ENCODE peak calls at places on chromosome 21, in five cellular contexts. One of them, this sample, is unnamed.

GRCh38 chr21:32415451-32415850 is 2.9 kb downstream of the EVA1C start:
- DNase-seq in brain microvascular endothelial cell: no peak
- DNase-seq in endothelial cell: no peak
- DNase-seq in progenitor cell of endocrine pancreas: no peak
- DNase-seq in lung: no peak
- DNase-seq in this sample: no peak

GRCh38 chr21:28781602-28782274 is 210.9 kb downstream of the LTN1 start:
- DNase-seq in progenitor cell of endocrine pancreas: no peak
- DNase-seq in brain microvascular endothelial cell: peak
- DNase-seq in endothelial cell: peak
- DNase-seq in lung: no peak
- DNase-seq in this sample: no peak

GRCh38 chr21:14977814-14978213 is 87.0 kb downstream of the NRIP1 start:
- DNase-seq in endothelial cell: no peak
- DNase-seq in progenitor cell of endocrine pancreas: no peak
- DNase-seq in brain microvascular endothelial cell: no peak
- DNase-seq in lung: no peak
- DNase-seq in this sample: no peak

GRCh38 chr21:44964381-44964780 is 24.6 kb downstream of the SLX9 start:
- DNase-seq in endothelial cell: no peak
- DNase-seq in progenitor cell of endocrine pancreas: no peak
- DNase-seq in lung: no peak
- DNase-seq in brain microvascular endothelial cell: no peak
- DNase-seq in this sample: no peak

GRCh38 chr21:45753445-45753844 is 109.9 kb downstream of the PCBP3 start:
- DNase-seq in brain microvascular endothelial cell: no peak
- DNase-seq in endothelial cell: no peak
- DNase-seq in progenitor cell of endocrine pancreas: no peak
- DNase-seq in lung: no peak
- DNase-seq in this sample: no peak

GRCh38 chr21:45513003-45513706 is 29.1 kb downstream of the SLC19A1 start:
- DNase-seq in lung: peak
- DNase-seq in progenitor cell of endocrine pancreas: no peak
- DNase-seq in brain microvascular endothelial cell: no peak
- DNase-seq in endothelial cell: no peak
- DNase-seq in this sample: no peak

GRCh38 chr21:45537111-45537745 is 5.0 kb downstream of the SLC19A1 start:
- DNase-seq in endothelial cell: no peak
- DNase-seq in brain microvascular endothelial cell: no peak
- DNase-seq in progenitor cell of endocrine pancreas: no peak
- DNase-seq in lung: no peak
- DNase-seq in this sample: no peak

GRCh38 chr21:24590261-24590660 is 1017.0 kb downstream of the MRPL39 start:
- DNase-seq in lung: no peak
- DNase-seq in endothelial cell: no peak
- DNase-seq in brain microvascular endothelial cell: no peak
- DNase-seq in progenitor cell of endocrine pancreas: no peak
- DNase-seq in this sample: no peak

GRCh38 chr21:33761104-33762036 is 119.1 kb downstream of the ITSN1 start:
- DNase-seq in endothelial cell: peak
- DNase-seq in progenitor cell of endocrine pancreas: no peak
- DNase-seq in brain microvascular endothelial cell: peak
- DNase-seq in lung: no peak
- DNase-seq in this sample: no peak
- TF ChIP-seq CTCF in endothelial cell: no peak
- TF ChIP-seq CTCF in progenitor cell of endocrine pancreas: no peak
- TF ChIP-seq CTCF in brain microvascular endothelial cell: no peak
- TF ChIP-seq CTCF in lung: no peak
- TF ChIP-seq CTCF in this sample: no peak

GRCh38 chr21:33976082-33976979 is 60.7 kb upstream of the ATP5PO start:
- DNase-seq in progenitor cell of endocrine pancreas: no peak
- DNase-seq in brain microvascular endothelial cell: peak
- DNase-seq in lung: no peak
- DNase-seq in endothelial cell: no peak
- DNase-seq in this sample: peak

GRCh38 chr21:33977721-33978369 is 62.2 kb upstream of the ATP5PO start:
- DNase-seq in progenitor cell of endocrine pancreas: no peak
- DNase-seq in lung: no peak
- DNase-seq in brain microvascular endothelial cell: no peak
- DNase-seq in endothelial cell: no peak
- DNase-seq in this sample: peak

GRCh38 chr21:33976980-33977720 is 61.5 kb upstream of the ATP5PO start:
- DNase-seq in endothelial cell: no peak
- DNase-seq in brain microvascular endothelial cell: no peak
- DNase-seq in progenitor cell of endocrine pancreas: no peak
- DNase-seq in lung: no peak
- DNase-seq in this sample: peak

GRCh38 chr21:33974513-33975468 is 59.2 kb upstream of the ATP5PO start:
- DNase-seq in lung: no peak
- DNase-seq in progenitor cell of endocrine pancreas: no peak
- DNase-seq in endothelial cell: no peak
- DNase-seq in brain microvascular endothelial cell: no peak
- DNase-seq in this sample: peak

GRCh38 chr21:33975548-33976081 is 60.0 kb upstream of the ATP5PO start:
- DNase-seq in endothelial cell: no peak
- DNase-seq in progenitor cell of endocrine pancreas: no peak
- DNase-seq in lung: no peak
- DNase-seq in brain microvascular endothelial cell: peak
- DNase-seq in this sample: peak
- TF ChIP-seq CTCF in endothelial cell: no peak
- TF ChIP-seq CTCF in progenitor cell of endocrine pancreas: no peak
- TF ChIP-seq CTCF in lung: no peak
- TF ChIP-seq CTCF in brain microvascular endothelial cell: no peak
- TF ChIP-seq CTCF in this sample: no peak

GRCh38 chr21:38645282-38645681 is 147.0 kb upstream of the ERG start:
- DNase-seq in endothelial cell: no peak
- DNase-seq in progenitor cell of endocrine pancreas: no peak
- DNase-seq in brain microvascular endothelial cell: peak
- DNase-seq in lung: no peak
- DNase-seq in this sample: no peak
- TF ChIP-seq CTCF in endothelial cell: no peak
- TF ChIP-seq CTCF in progenitor cell of endocrine pancreas: no peak
- TF ChIP-seq CTCF in brain microvascular endothelial cell: no peak
- TF ChIP-seq CTCF in lung: no peak
- TF ChIP-seq CTCF in this sample: no peak

GRCh38 chr21:31264574-31264973 is 79.5 kb downstream of the TIAM1 start:
- DNase-seq in lung: no peak
- DNase-seq in progenitor cell of endocrine pancreas: no peak
- DNase-seq in endothelial cell: no peak
- DNase-seq in brain microvascular endothelial cell: no peak
- DNase-seq in this sample: no peak
- TF ChIP-seq CTCF in lung: no peak
- TF ChIP-seq CTCF in progenitor cell of endocrine pancreas: no peak
- TF ChIP-seq CTCF in endothelial cell: no peak
- TF ChIP-seq CTCF in brain microvascular endothelial cell: peak
- TF ChIP-seq CTCF in this sample: no peak

GRCh38 chr21:42376338-42376982 is 10.1 kb upstream of the TFF1 start:
- DNase-seq in progenitor cell of endocrine pancreas: no peak
- DNase-seq in endothelial cell: no peak
- DNase-seq in brain microvascular endothelial cell: no peak
- DNase-seq in lung: no peak
- DNase-seq in this sample: no peak
- TF ChIP-seq CTCF in progenitor cell of endocrine pancreas: no peak
- TF ChIP-seq CTCF in endothelial cell: no peak
- TF ChIP-seq CTCF in brain microvascular endothelial cell: no peak
- TF ChIP-seq CTCF in lung: no peak
- TF ChIP-seq CTCF in this sample: no peak

DNA sequence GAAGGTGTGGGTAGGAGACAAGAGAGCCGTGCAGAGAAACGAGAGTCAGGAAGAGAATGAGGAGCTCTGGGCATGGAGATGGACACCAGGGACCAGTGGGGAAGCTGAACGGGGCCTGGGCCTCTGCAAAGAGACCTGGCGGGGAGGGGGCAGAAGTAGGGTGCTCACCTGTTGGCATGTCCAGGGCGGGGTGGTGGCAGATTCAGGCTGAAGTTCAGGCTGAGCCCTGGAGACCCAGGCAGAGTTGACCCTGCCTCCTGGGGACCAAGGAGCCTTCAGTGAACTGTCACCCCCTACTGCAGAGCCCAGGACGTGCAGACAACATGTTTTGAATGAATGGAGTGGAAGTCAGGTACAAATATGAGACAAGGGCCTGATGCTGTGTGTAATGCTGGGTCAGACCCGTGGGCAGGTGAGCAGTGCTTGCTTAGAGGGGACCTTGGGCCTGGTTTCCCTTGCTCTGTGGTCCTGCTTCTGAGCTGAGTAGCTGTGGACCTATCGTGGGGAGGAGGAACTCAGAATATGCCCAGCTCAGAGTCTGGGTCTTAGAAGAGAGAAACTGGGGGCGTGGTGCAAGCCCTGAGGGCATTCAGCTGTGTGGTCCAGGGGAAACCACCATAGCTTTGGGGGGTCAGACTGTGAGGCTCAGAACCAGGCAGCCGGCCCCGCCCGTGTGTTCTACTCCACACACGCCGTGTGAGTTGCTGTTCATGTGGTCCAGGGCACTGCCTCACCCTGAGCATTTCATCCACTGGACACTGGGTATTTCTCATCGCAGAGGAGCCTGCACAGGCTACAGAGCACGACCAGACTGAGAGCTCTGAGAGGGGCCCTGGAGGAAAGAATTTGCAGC is 21.3 kb upstream of the UMODL1 start:
- DNase-seq in progenitor cell of endocrine pancreas: no peak
- DNase-seq in endothelial cell: no peak
- DNase-seq in lung: no peak
- DNase-seq in brain microvascular endothelial cell: no peak
- DNase-seq in this sample: no peak
- TF ChIP-seq CTCF in progenitor cell of endocrine pancreas: no peak
- TF ChIP-seq CTCF in endothelial cell: no peak
- TF ChIP-seq CTCF in lung: no peak
- TF ChIP-seq CTCF in brain microvascular endothelial cell: no peak
- TF ChIP-seq CTCF in this sample: no peak

GRCh38 chr21:38825269-38825668 is 19.5 kb downstream of the ETS2 start:
- DNase-seq in progenitor cell of endocrine pancreas: no peak
- DNase-seq in brain microvascular endothelial cell: no peak
- DNase-seq in lung: no peak
- DNase-seq in endothelial cell: no peak
- DNase-seq in this sample: peak
- TF ChIP-seq CTCF in progenitor cell of endocrine pancreas: no peak
- TF ChIP-seq CTCF in brain microvascular endothelial cell: no peak
- TF ChIP-seq CTCF in lung: no peak
- TF ChIP-seq CTCF in endothelial cell: no peak
- TF ChIP-seq CTCF in this sample: no peak

GRCh38 chr21:43775190-43775589 is 918 bp downstream of the CSTB start:
- DNase-seq in brain microvascular endothelial cell: no peak
- DNase-seq in lung: no peak
- DNase-seq in progenitor cell of endocrine pancreas: no peak
- DNase-seq in endothelial cell: no peak
- DNase-seq in this sample: no peak

GRCh38 chr21:43778469-43779335 is 2.6 kb upstream of the CSTB start:
- DNase-seq in lung: no peak
- DNase-seq in brain microvascular endothelial cell: no peak
- DNase-seq in progenitor cell of endocrine pancreas: no peak
- DNase-seq in endothelial cell: no peak
- DNase-seq in this sample: no peak

GRCh38 chr21:43774163-43774562 is 1.9 kb downstream of the CSTB start:
- DNase-seq in lung: no peak
- DNase-seq in endothelial cell: no peak
- DNase-seq in brain microvascular endothelial cell: no peak
- DNase-seq in progenitor cell of endocrine pancreas: no peak
- DNase-seq in this sample: no peak

GRCh38 chr21:43777953-43778352 is 1.8 kb upstream of the CSTB start:
- DNase-seq in brain microvascular endothelial cell: no peak
- DNase-seq in lung: no peak
- DNase-seq in endothelial cell: no peak
- DNase-seq in progenitor cell of endocrine pancreas: no peak
- DNase-seq in this sample: no peak

GRCh38 chr21:43775795-43776430 is at the start of gene CSTB:
- DNase-seq in endothelial cell: peak
- DNase-seq in brain microvascular endothelial cell: no peak
- DNase-seq in progenitor cell of endocrine pancreas: peak
- DNase-seq in lung: peak
- DNase-seq in this sample: peak
- TF ChIP-seq CTCF in endothelial cell: no peak
- TF ChIP-seq CTCF in brain microvascular endothelial cell: peak
- TF ChIP-seq CTCF in progenitor cell of endocrine pancreas: peak
- TF ChIP-seq CTCF in lung: no peak
- TF ChIP-seq CTCF in this sample: no peak

GRCh38 chr21:35441868-35442582 is 392.9 kb upstream of the RUNX1 start:
- DNase-seq in progenitor cell of endocrine pancreas: no peak
- DNase-seq in endothelial cell: no peak
- DNase-seq in brain microvascular endothelial cell: no peak
- DNase-seq in lung: no peak
- DNase-seq in this sample: no peak
- TF ChIP-seq CTCF in progenitor cell of endocrine pancreas: no peak
- TF ChIP-seq CTCF in endothelial cell: no peak
- TF ChIP-seq CTCF in brain microvascular endothelial cell: peak
- TF ChIP-seq CTCF in lung: no peak
- TF ChIP-seq CTCF in this sample: no peak

GRCh38 chr21:36917487-36918158 is 48.8 kb downstream of the HLCS start:
- DNase-seq in brain microvascular endothelial cell: peak
- DNase-seq in progenitor cell of endocrine pancreas: no peak
- DNase-seq in endothelial cell: peak
- DNase-seq in lung: no peak
- DNase-seq in this sample: peak
- TF ChIP-seq CTCF in brain microvascular endothelial cell: peak
- TF ChIP-seq CTCF in progenitor cell of endocrine pancreas: peak
- TF ChIP-seq CTCF in endothelial cell: peak
- TF ChIP-seq CTCF in lung: peak
- TF ChIP-seq CTCF in this sample: peak